ENCODE peak calls at places on chromosomes 4 and X, in four cellular contexts. One of them, this sample, is unnamed.

GRCh38 chr4:8724436-8725070 is 132.0 kb downstream of the CPZ start:
- DNase-seq in H1: no peak
- DNase-seq in IMR-90: no peak
- DNase-seq in mesendoderm: no peak
- DNase-seq in this sample: peak

GRCh38 chr4:174834477-174834876 is 5.4 kb upstream of the GLRA3 start:
- DNase-seq in H1: no peak
- DNase-seq in IMR-90: no peak
- DNase-seq in mesendoderm: no peak
- DNase-seq in this sample: no peak

GRCh38 chr4:136662539-136662938 is 869.8 kb downstream of the PCDH18 start:
- DNase-seq in H1: no peak
- DNase-seq in IMR-90: no peak
- DNase-seq in mesendoderm: no peak
- DNase-seq in this sample: no peak

GRCh38 chrX:148380614-148381561 is 119.5 kb upstream of the AFF2 start:
- DNase-seq in H1: no peak
- DNase-seq in IMR-90: no peak
- DNase-seq in mesendoderm: peak
- DNase-seq in this sample: no peak

GRCh38 chrX:27085346-27085745 is 377.8 kb downstream of the PPP4R3C start:
- DNase-seq in H1: no peak
- DNase-seq in IMR-90: no peak
- DNase-seq in mesendoderm: no peak
- DNase-seq in this sample: no peak

GRCh38 chrX:19647159-19647558 is 131.9 kb upstream of the MAP3K15 start:
- DNase-seq in H1: no peak
- DNase-seq in IMR-90: no peak
- DNase-seq in mesendoderm: no peak
- DNase-seq in this sample: no peak

GRCh38 chr4:55118397-55118796 is 7.0 kb downstream of the KDR start:
- DNase-seq in H1: no peak
- DNase-seq in IMR-90: no peak
- DNase-seq in mesendoderm: no peak
- DNase-seq in this sample: no peak

GRCh38 chrX:46333550-46333949 is 211.7 kb downstream of the ZNF674 start:
- DNase-seq in H1: no peak
- DNase-seq in IMR-90: no peak
- DNase-seq in mesendoderm: no peak
- DNase-seq in this sample: no peak

GRCh38 chr4:26590639-26591038 is 6.8 kb downstream of the TBC1D19 start:
- DNase-seq in H1: no peak
- DNase-seq in IMR-90: peak
- DNase-seq in mesendoderm: peak
- DNase-seq in this sample: no peak

GRCh38 chr4:2409381-2409783 is 9.1 kb downstream of the ZFYVE28 start:
- DNase-seq in H1: no peak
- DNase-seq in IMR-90: no peak
- DNase-seq in mesendoderm: no peak
- DNase-seq in this sample: no peak

GRCh38 chr4:45317276-45317675 is 590.9 kb upstream of the GNPDA2 start:
- DNase-seq in H1: no peak
- DNase-seq in IMR-90: no peak
- DNase-seq in mesendoderm: no peak
- DNase-seq in this sample: no peak

DNA sequence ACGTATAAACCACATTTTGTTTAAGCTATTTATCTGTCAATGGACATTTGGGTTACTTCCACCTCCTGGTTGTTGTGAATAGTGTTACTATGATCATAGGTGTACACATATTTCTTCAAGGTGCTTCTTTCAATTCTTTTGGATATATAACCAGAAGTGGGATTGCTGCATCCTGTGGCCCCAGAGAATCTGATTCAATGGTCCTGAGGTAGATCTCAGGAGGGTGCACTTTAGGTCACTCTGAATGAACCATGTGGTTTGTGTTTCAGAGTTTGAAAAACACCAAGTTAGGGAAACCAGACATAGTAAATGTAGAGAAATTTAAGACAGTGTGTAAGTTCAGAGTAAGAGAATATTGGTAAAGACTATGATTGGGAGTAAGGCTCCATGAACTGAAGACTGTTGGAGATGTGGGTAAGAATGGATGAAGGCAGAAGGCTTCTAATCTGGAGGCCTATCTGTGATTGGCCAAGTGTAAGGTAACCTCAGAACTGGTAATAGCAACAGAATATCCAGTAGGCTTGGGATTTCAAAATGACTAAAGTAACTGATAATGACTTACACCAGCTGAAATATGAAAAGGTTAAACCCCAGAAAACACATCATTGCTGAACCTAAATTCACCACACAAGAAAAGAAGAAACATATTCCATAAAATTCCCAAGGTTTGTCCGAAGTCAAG is 236.9 kb downstream of the CAMK2D start:
- DNase-seq in H1: no peak
- DNase-seq in IMR-90: no peak
- DNase-seq in mesendoderm: no peak
- DNase-seq in this sample: no peak
- H3K23ac ChIP-seq in H1: no peak
- H3K23ac ChIP-seq in IMR-90: no peak
- H3K23ac ChIP-seq in mesendoderm: no peak
- H3K23ac ChIP-seq in this sample: no peak

GRCh38 chr4:172392741-172393140 is 579.5 kb downstream of the GALNTL6 start:
- DNase-seq in H1: no peak
- DNase-seq in IMR-90: no peak
- DNase-seq in mesendoderm: no peak
- DNase-seq in this sample: no peak
- H4K5ac ChIP-seq in H1: no peak
- H4K5ac ChIP-seq in IMR-90: no peak
- H4K5ac ChIP-seq in mesendoderm: no peak
- H4K5ac ChIP-seq in this sample: no peak

DNA sequence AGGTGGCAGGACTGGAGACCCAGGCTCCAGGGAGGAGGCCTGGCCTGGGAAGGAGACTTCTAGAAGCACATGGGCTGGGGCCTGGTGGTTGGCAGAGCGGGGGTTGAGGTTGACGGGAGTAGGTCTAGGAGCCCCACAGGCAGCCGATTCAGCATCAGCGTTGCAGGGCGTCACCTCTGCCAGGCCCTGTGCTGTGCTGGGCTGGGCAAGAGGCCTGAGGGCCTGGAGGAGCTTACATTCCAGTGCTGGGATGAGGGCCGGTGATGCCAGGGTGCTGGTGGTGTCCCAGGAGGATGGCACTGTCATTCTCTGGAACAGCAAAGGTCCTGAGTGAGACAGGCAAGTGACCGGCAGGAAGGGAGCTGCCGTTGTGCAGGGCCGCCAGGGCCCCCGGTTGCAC is 76.6 kb downstream of the SORCS2 start:
- DNase-seq in H1: no peak
- DNase-seq in IMR-90: no peak
- DNase-seq in mesendoderm: no peak
- DNase-seq in this sample: no peak
- H3K23ac ChIP-seq in H1: no peak
- H3K23ac ChIP-seq in IMR-90: no peak
- H3K23ac ChIP-seq in mesendoderm: no peak
- H3K23ac ChIP-seq in this sample: no peak

DNA sequence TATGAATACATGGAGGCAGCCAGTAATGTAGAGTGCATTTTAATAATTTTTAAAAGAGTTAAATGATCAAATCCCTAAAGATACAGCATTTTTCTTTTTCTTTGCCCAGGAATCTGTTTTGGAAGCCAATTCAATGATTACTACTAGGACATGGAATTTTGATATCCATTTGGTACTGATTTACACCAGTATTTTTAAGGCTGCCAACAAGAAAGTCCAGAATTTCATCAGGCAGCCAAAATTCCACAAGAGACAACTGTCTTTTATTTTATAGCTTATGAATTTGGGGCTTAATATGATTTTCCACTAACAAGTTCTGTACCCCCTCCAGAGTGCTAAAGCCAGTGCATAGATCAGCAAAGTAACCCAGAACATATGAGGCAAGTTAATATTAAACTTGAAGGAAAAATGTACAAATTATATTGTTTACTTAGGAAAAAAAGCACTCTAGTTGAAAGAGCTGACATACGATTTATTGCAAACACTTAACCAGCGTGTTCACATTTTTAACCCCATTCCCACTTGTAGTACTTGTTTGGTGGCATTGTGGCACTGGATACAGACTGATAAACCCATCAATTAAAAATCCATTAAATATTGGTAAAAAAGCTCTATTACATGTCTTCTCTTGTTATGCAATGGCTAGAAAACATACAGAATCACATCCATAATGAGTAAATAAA is 259.7 kb downstream of the DCHS2 start:
- DNase-seq in H1: no peak
- DNase-seq in IMR-90: no peak
- DNase-seq in mesendoderm: no peak
- DNase-seq in this sample: no peak
- H4K5ac ChIP-seq in H1: no peak
- H4K5ac ChIP-seq in IMR-90: no peak
- H4K5ac ChIP-seq in mesendoderm: no peak
- H4K5ac ChIP-seq in this sample: no peak

DNA sequence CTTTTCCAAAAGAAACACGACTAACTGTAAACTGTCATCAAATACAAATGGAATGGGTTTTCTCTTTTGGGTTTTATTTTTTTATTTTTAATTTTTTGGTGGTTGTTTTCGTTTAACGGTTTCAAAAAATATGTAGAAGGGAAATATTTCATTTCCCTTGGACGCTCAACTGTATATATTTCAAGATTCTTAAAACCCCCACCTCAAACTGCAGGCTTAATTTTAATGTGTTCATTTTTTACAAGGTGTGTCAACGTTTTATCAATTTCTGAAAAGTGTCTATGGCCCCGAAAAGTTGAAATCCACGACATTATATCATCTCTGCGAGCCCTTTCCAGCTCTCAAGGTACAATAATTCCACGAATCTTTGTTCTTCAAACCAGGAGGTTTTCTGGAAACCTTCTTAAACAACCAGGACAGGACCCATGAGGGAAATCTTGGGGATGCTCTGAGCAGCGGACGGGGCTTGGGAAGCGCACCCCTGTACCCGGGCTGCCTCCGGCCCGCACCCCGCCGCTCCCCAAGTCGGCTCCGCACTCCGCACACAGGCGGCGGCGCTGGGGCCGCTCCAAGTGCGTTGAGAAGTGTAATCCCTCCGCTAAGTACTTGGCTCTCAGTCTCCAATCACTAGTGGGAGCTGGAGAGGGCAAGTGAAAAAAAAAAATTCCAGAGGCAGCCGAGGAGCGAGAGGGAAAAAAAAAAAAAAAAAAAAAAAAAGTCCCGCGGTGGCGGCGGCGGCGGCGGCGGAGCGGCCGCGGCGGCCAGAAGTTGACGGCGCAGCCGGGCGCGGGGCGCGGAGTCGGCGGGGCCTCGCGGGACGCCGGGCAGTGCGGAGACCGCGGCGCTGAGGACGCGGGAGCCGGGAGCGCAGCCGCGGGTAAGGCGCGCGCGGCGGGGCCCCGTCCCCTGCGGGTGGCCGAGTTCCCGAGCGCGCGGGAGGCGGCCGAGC is at the start of gene BMPR1B:
- DNase-seq in H1: no peak
- DNase-seq in IMR-90: peak
- DNase-seq in mesendoderm: peak
- DNase-seq in this sample: peak
- H3K23ac ChIP-seq in H1: no peak
- H3K23ac ChIP-seq in IMR-90: peak
- H3K23ac ChIP-seq in mesendoderm: peak
- H3K23ac ChIP-seq in this sample: no peak

GRCh38 chr4:22462693-22463092 is 53.2 kb downstream of the ADGRA3 start:
- DNase-seq in H1: no peak
- DNase-seq in IMR-90: no peak
- DNase-seq in mesendoderm: peak
- DNase-seq in this sample: peak

GRCh38 chr4:22465996-22466395 is 49.9 kb downstream of the ADGRA3 start:
- DNase-seq in H1: no peak
- DNase-seq in IMR-90: no peak
- DNase-seq in mesendoderm: no peak
- DNase-seq in this sample: no peak

GRCh38 chr4:22466582-22466981 is 49.3 kb downstream of the ADGRA3 start:
- DNase-seq in H1: no peak
- DNase-seq in IMR-90: no peak
- DNase-seq in mesendoderm: no peak
- DNase-seq in this sample: no peak

GRCh38 chr4:22463179-22463578 is 52.7 kb downstream of the ADGRA3 start:
- DNase-seq in H1: no peak
- DNase-seq in IMR-90: no peak
- DNase-seq in mesendoderm: no peak
- DNase-seq in this sample: peak

GRCh38 chr4:22465349-22465748 is 50.5 kb downstream of the ADGRA3 start:
- DNase-seq in H1: no peak
- DNase-seq in IMR-90: no peak
- DNase-seq in mesendoderm: no peak
- DNase-seq in this sample: no peak
- H4K5ac ChIP-seq in H1: no peak
- H4K5ac ChIP-seq in IMR-90: no peak
- H4K5ac ChIP-seq in mesendoderm: no peak
- H4K5ac ChIP-seq in this sample: no peak

DNA sequence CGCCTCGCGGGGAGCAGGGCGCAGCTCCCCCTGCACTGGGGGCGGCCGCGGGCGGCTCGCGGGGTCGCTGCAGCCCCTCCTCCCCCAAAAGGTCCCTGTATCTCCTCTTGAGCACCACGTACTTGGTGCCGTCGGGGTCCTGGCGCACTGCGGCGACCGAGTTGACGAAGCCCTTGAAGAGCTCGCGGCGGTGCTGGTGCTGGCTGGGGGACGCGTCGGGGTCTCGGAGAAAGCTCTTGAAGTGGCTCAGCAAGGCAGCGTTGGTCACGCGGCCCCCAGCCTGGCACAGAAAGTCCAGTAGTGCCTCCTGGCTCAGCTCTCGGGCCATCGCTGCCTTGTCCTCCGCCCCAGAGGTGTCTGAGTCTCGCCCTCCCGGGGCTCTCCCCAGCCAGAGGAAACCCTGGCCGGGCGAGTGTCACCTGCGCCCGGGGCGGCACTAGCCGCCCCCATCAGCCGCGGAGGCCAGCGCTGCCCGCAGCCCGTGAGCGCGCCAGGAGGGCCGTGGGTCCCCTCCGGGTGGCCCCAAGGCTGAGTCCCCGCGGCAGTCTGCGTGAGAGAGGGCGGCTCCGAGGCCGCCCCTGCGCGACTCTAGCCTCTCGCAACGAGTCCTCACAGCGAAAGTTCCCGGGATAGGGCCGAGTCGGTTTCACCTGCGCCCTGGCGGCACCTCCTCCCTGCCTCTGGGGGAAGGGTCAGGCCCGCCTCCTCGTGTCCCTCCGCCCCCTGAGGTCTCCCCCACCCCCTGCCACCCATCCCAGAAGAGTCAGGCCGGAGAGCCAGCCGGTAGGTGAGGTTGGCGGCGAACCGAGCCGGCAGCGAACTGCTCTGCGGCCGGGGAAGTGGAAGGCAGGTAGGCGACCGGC is at the start of gene SOWAHB:
- DNase-seq in H1: peak
- DNase-seq in IMR-90: no peak
- DNase-seq in mesendoderm: peak
- DNase-seq in this sample: peak
- H3K23ac ChIP-seq in H1: no peak
- H3K23ac ChIP-seq in IMR-90: no peak
- H3K23ac ChIP-seq in mesendoderm: no peak
- H3K23ac ChIP-seq in this sample: no peak